ENCODE peak calls at places on chromosomes 2 and 18, in ten cellular contexts. V is lower leg skin, Y is mammary epithelial cell, R is spleen, W is stomach, J is lower lobe of right lung, E is AG09319, G is pancreas, X is cardiac fibroblast, O is progenitor cell of endocrine pancreas. B is an unnamed sample.

GRCh38 chr2:203585541-203585940 is 50.4 kb upstream of the RAPH1 start:
- DNase-seq in V (no peak), G (no peak), O (no peak), W (no peak), Y (no peak), E (no peak), X (no peak), R (no peak), J (no peak), B (no peak)

GRCh38 chr2:96146881-96147592 is 1.8 kb upstream of the DUSP2 start:
- DNase-seq in O (no peak), V (no peak), E (no peak), G (no peak), Y (peak), X (no peak), J (peak), W (no peak), R (peak), B (no peak)

GRCh38 chr2:105403785-105404698 is 5.2 kb upstream of the FHL2 start:
- DNase-seq in G (no peak), O (no peak), W (no peak), E (no peak), V (peak), X (peak), Y (peak), J (no peak), R (no peak), B (no peak)

GRCh38 chr18:29004921-29005320 is 828.0 kb upstream of the CDH2 start:
- DNase-seq in Y (no peak), E (no peak), X (no peak), R (no peak), W (no peak), G (no peak), J (no peak), O (no peak), V (no peak), B (no peak)

GRCh38 chr18:12233378-12233777 is 20.8 kb upstream of the CIDEA start:
- DNase-seq in O (no peak), V (no peak), G (no peak), J (no peak), X (peak), W (no peak), R (no peak), E (no peak), Y (peak), B (no peak)

GRCh38 chr2:42770288-42771131 is 6.6 kb upstream of the OXER1 start:
- DNase-seq in R (no peak), O (no peak), G (peak), E (no peak), W (peak), J (peak), Y (peak), X (peak), V (peak), B (no peak)

GRCh38 chr18:11671156-11671555 is 17.9 kb upstream of the GNAL start:
- DNase-seq in W (no peak), J (no peak), V (no peak), X (no peak), G (no peak), R (no peak), E (no peak), Y (no peak), O (no peak), B (no peak)

GRCh38 chr18:49016648-49017539 is 66.1 kb upstream of the SMAD7 start:
- DNase-seq in Y (peak), W (peak), X (peak), V (peak), G (peak), O (peak), E (no peak), J (peak), R (peak), B (peak)

GRCh38 chr2:125227843-125228392 is 1202.8 kb downstream of the CNTNAP5 start:
- DNase-seq in E (no peak), O (no peak), J (no peak), Y (no peak), G (no peak), R (no peak), V (no peak), X (no peak), W (no peak), B (no peak)
- TF ChIP-seq CTCF in E (no peak), O (peak), J (no peak), Y (peak), G (no peak), R (no peak), V (no peak), X (no peak), W (no peak), B (peak)

GRCh38 chr18:64244571-64244970 is 95.7 kb upstream of the LINC00305 start:
- DNase-seq in W (no peak), G (no peak), X (no peak), J (no peak), Y (no peak), E (no peak), O (no peak), R (no peak), V (no peak), B (no peak)
- TF ChIP-seq CTCF in W (no peak), G (no peak), X (no peak), J (no peak), Y (no peak), E (no peak), O (peak), R (no peak), V (no peak), B (no peak)

GRCh38 chr2:172085460-172086159 is at the start of gene DLX1:
- DNase-seq in X (no peak), Y (no peak), O (no peak), V (no peak), W (no peak), E (no peak), G (no peak), J (no peak), R (peak), B (no peak)

GRCh38 chr2:172087780-172088244 is 2.5 kb downstream of the DLX1 start:
- DNase-seq in J (no peak), W (no peak), E (no peak), Y (no peak), R (no peak), X (no peak), G (no peak), V (no peak), O (no peak), B (no peak)

GRCh38 chr2:172084734-172085459 is 410 bp upstream of the DLX1 start:
- DNase-seq in X (peak), W (peak), G (peak), J (peak), E (peak), R (peak), V (peak), Y (peak), O (no peak), B (peak)

GRCh38 chr2:172087191-172087779 is 2.0 kb downstream of the DLX1 start:
- DNase-seq in X (no peak), E (no peak), R (no peak), G (no peak), V (no peak), W (no peak), O (no peak), J (no peak), Y (no peak), B (no peak)

GRCh38 chr2:172086349-172087190 is 1.3 kb downstream of the DLX1 start:
- DNase-seq in O (no peak), J (no peak), V (no peak), R (peak), Y (no peak), G (peak), E (no peak), W (no peak), X (no peak), B (no peak)
- TF ChIP-seq CTCF in O (peak), J (no peak), V (no peak), R (no peak), Y (peak), G (no peak), E (no peak), W (no peak), X (no peak), B (peak)

GRCh38 chr2:54336136-54336976 is 80.3 kb upstream of the TSPYL6 start:
- DNase-seq in Y (peak), R (no peak), X (peak), E (no peak), W (no peak), J (no peak), O (no peak), V (no peak), G (no peak), B (no peak)

GRCh38 chr2:54347622-54348021 is 91.6 kb upstream of the TSPYL6 start:
- DNase-seq in Y (no peak), W (no peak), X (no peak), J (no peak), G (no peak), V (no peak), E (no peak), O (no peak), R (no peak), B (no peak)

GRCh38 chr2:54336977-54337255 is 80.9 kb upstream of the TSPYL6 start:
- DNase-seq in O (no peak), J (no peak), R (no peak), W (no peak), Y (no peak), G (no peak), V (no peak), E (no peak), X (no peak), B (no peak)

GRCh38 chr2:54342603-54343002 is 86.6 kb upstream of the TSPYL6 start:
- DNase-seq in Y (no peak), O (no peak), X (no peak), R (no peak), G (no peak), E (no peak), J (no peak), V (no peak), W (no peak), B (no peak)

GRCh38 chr2:54341656-54342055 is 85.6 kb upstream of the TSPYL6 start:
- DNase-seq in J (no peak), Y (no peak), O (no peak), W (no peak), E (no peak), G (no peak), X (peak), V (no peak), R (no peak), B (no peak)
- TF ChIP-seq CTCF in J (no peak), Y (no peak), O (no peak), W (no peak), E (no peak), G (no peak), X (peak), V (no peak), R (no peak), B (peak)

DNA sequence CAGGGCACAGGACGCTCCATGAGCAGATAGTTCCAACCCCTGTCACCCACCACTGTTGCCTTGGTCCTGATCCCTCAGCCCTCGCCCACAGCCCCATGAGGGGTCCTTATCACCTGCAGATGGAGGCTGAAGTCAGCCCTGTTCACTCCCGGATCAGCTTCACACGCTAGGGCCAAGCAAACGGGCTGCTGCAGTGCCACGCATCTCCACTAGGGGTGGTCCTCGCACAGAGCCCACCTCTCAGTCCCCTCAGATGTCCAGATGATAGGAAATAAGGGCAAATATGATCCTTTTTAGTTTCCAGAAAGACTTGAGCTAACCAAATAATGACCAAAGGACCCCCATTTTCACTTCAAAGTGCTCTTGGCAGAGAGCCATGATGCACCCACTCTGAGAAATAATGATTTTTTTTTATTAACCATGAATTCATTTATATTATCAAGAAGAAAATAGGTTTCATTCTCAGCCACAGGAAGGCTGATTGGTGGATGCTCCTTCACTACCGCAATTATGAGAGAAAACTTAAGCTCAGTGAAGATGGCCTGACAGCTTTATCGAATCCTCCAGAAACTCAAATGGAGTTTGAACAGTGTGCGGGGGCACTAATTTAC is 71.9 kb upstream of the KLHL29 start:
- DNase-seq in R (no peak), E (no peak), J (no peak), O (no peak), Y (no peak), X (peak), G (no peak), V (peak), W (no peak), B (no peak)
- TF ChIP-seq CTCF in R (peak), E (peak), J (peak), O (peak), Y (peak), X (peak), G (no peak), V (no peak), W (no peak), B (peak)

GRCh38 chr18:26565514-26565913 is 17.2 kb upstream of the KCTD1 start:
- DNase-seq in O (no peak), J (no peak), X (no peak), W (no peak), Y (no peak), V (no peak), E (no peak), R (no peak), G (no peak), B (no peak)
- TF ChIP-seq CTCF in O (no peak), J (no peak), X (no peak), W (no peak), Y (no peak), V (no peak), E (no peak), R (no peak), G (no peak), B (no peak)

GRCh38 chr2:232508246-232508645 is 11.9 kb upstream of the PRSS56 start:
- DNase-seq in X (no peak), E (no peak), Y (no peak), G (no peak), J (no peak), O (no peak), W (no peak), R (no peak), V (no peak), B (no peak)
- TF ChIP-seq CTCF in X (no peak), E (no peak), Y (no peak), G (no peak), J (no peak), O (no peak), W (no peak), R (no peak), V (no peak), B (no peak)

DNA sequence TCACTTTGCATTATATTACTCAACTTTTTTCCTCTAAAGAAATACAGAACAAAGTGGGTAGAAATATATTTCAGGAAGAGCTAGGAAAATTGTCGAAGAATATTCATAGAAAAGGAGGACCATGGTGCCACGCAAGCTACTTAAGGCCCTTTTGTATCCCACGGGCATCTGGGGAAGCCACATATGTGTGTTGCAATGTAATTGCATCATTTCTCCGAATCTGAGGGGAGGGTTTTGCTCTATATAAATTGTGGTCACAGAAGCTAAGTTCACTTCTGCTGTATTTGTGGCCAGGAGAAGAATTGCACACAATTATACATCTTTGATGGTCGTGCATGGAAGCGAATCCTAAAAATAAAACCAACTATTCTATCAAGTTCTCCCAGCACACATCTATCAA is 360.3 kb downstream of the IRS1 start:
- DNase-seq in G (no peak), V (no peak), X (peak), J (no peak), Y (no peak), O (no peak), E (no peak), W (no peak), R (no peak), B (no peak)
- TF ChIP-seq CTCF in G (no peak), V (no peak), X (no peak), J (no peak), Y (no peak), O (no peak), E (no peak), W (no peak), R (no peak), B (no peak)

DNA sequence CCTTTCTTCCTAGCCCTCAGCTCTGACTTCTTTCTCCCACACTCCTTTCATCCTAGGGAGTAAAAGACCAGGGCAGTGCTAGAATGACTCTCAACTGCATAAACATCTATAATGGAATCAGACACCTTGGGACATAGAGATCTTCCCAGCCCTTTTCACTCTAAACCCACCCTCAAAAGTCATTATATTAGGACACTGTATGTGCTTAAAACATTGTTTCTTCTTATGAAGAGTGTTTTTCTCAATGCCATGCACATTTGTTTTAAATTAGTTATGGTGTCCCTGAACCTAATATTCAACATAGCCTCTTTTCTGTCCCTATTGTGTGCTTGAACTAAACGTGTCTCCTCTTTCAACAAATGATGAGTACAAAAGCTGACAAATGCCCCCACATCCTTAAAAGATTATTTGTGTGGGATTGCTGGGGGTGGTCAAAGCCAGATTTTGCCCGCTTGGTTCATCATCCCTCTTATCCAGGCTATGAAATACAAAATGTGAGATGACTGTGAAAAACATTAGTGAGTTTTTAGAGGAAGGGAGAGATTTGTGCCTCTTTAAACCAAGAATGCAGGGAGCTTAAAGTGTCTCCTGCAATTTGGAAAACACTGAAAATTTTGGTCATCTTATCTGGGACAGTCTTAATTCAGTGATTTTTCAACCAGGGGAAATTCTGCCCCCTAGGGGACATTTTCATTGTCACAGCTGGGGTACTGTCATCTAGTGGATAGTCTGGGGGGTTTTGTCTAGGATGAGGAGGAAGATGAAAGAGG is 29.0 kb downstream of the SERPINB5 start:
- DNase-seq in Y (peak), G (no peak), W (no peak), O (no peak), V (no peak), R (no peak), J (no peak), X (peak), E (no peak), B (no peak)
- TF ChIP-seq CTCF in Y (peak), G (no peak), W (peak), O (peak), V (no peak), R (peak), J (peak), X (peak), E (peak), B (peak)